ENCODE peak calls at places on chromosome 3, in five cellular contexts. Q is T-helper 17 cell, O is vagina, I is choroid plexus epithelial cell, V is AG09309. R is an unnamed sample.

GRCh38 chr3:150314248-150315027 is 93.7 kb upstream of the TSC22D2 start:
- DNase-seq in Q (no peak), V (no peak), O (no peak), I (no peak), R (no peak)

GRCh38 chr3:170331143-170331542 is 26.4 kb upstream of the SKIL start:
- DNase-seq in I (peak; percentile 49), O (no peak), V (no peak), Q (no peak), R (no peak)

GRCh38 chr3:54861248-54862067 is 66.4 kb downstream of the LRTM1 start:
- DNase-seq in V (no peak), I (no peak), Q (no peak), O (no peak), R (no peak)

GRCh38 chr3:42732196-42732828 is 29.7 kb upstream of the HHATL start:
- DNase-seq in Q (no peak), V (no peak), O (no peak), I (no peak), R (no peak)

GRCh38 chr3:151443583-151443982 is 17.3 kb downstream of the IGSF10 start:
- DNase-seq in I (peak; percentile 30), Q (no peak), V (no peak), O (no peak), R (no peak)

GRCh38 chr3:159922861-159923312 is 65.7 kb upstream of the IL12A start:
- DNase-seq in V (no peak), O (no peak), I (no peak), Q (no peak), R (no peak)

GRCh38 chr3:122665226-122665786 is 15.3 kb upstream of the PARP14 start:
- DNase-seq in I (no peak), V (no peak), O (no peak), Q (no peak), R (no peak)

GRCh38 chr3:149004622-149005021 is 13.3 kb downstream of the GYG1 start:
- DNase-seq in O (no peak), I (peak; percentile 88), Q (no peak), V (no peak), R (no peak)

GRCh38 chr3:108296239-108296638 is at the start of gene HHLA2:
- DNase-seq in Q (no peak), I (no peak), V (no peak), O (no peak), R (no peak)

GRCh38 chr3:65758438-65758837 is 280.3 kb downstream of the MAGI1 start:
- DNase-seq in O (no peak), I (no peak), V (no peak), Q (no peak), R (no peak)

GRCh38 chr3:184751204-184751809 is 39.4 kb upstream of the MAGEF1 start:
- DNase-seq in O (no peak), V (no peak), Q (no peak), I (no peak), R (no peak)

GRCh38 chr3:177731644-177732268 is 534.5 kb upstream of the TBL1XR1 start:
- DNase-seq in V (peak; percentile 75), I (peak; percentile 92), Q (no peak), O (no peak), R (no peak)

GRCh38 chr3:120864541-120864940 is 43.5 kb upstream of the STXBP5L start:
- DNase-seq in Q (no peak), O (no peak), V (no peak), I (no peak), R (no peak)

GRCh38 chr3:31829826-31830426 is 151.1 kb downstream of the OSBPL10 start:
- DNase-seq in V (no peak), I (no peak), Q (no peak), O (peak; percentile 67), R (no peak)

GRCh38 chr3:188469228-188469885 is 315.4 kb downstream of the LPP start:
- DNase-seq in V (no peak), O (no peak), I (peak; percentile 91), Q (no peak), R (no peak)

GRCh38 chr3:3023106-3023505 is 87.1 kb downstream of the IL5RA start:
- DNase-seq in I (no peak), O (no peak), V (no peak), Q (no peak), R (no peak)

GRCh38 chr3:103195201-103195600 is 760.4 kb downstream of the ZPLD1 start:
- DNase-seq in Q (no peak), I (peak; percentile 12), O (no peak), V (peak; percentile 7), R (no peak)

GRCh38 chr3:183353421-183353820 is 75.0 kb downstream of the MCF2L2 start:
- DNase-seq in O (no peak), V (no peak), I (no peak), Q (no peak), R (no peak)

GRCh38 chr3:183576487-183577107 is 21.1 kb upstream of the KLHL6 start:
- DNase-seq in O (no peak), Q (no peak), V (no peak), I (peak; percentile 63), R (no peak)

GRCh38 chr3:66405701-66406091 is 95.1 kb downstream of the LRIG1 start:
- DNase-seq in I (peak; percentile 34), O (no peak), V (peak; percentile 52), Q (no peak), R (no peak)

GRCh38 chr3:157436583-157437300 is at the start of gene PTX3:
- DNase-seq in V (peak; percentile 81), O (no peak), I (peak; percentile 94), Q (no peak), R (no peak)

GRCh38 chr3:52286777-52287110 is 884 bp upstream of the GLYCTK start:
- DNase-seq in I (peak; percentile 66), V (no peak), Q (no peak), O (peak; percentile 81), R (no peak)

GRCh38 chr3:66239513-66240135 is 18.8 kb downstream of the SLC25A26 start:
- DNase-seq in I (no peak), V (no peak), Q (no peak), O (no peak), R (no peak)

GRCh38 chr3:143605661-143605950 is 242.7 kb downstream of the SLC9A9 start:
- DNase-seq in I (no peak), V (no peak), Q (no peak), O (no peak), R (no peak)

GRCh38 chr3:86563358-86563970 is 427.5 kb downstream of the VGLL3 start:
- DNase-seq in Q (no peak), O (no peak), V (peak; percentile 5), I (peak; percentile 68), R (peak; percentile 43)

GRCh38 chr3:147507638-147508286 is 98.6 kb downstream of the ZIC1 start:
- DNase-seq in O (no peak), I (peak; percentile 94), V (no peak), Q (no peak), R (no peak)

GRCh38 chr3:16305121-16305541 is 40.1 kb downstream of the OXNAD1 start:
- DNase-seq in O (no peak), V (no peak), Q (peak; percentile 31), I (no peak), R (no peak)

GRCh38 chr3:12662593-12663310 is 1.2 kb downstream of the RAF1 start:
- DNase-seq in O (no peak), I (peak; percentile 52), Q (peak; percentile 12), V (no peak), R (peak; percentile 37)

GRCh38 chr3:133447751-133448477 is 48.1 kb downstream of the BFSP2 start:
- DNase-seq in V (no peak), O (no peak), I (no peak), Q (no peak), R (no peak)

GRCh38 chr3:109683746-109684145 is 346.4 kb upstream of the DPPA4 start:
- DNase-seq in O (no peak), V (no peak), I (no peak), Q (no peak), R (no peak)

GRCh38 chr3:188390775-188391443 is 237.0 kb downstream of the LPP start:
- DNase-seq in I (peak; percentile 40), V (no peak), O (no peak), Q (no peak), R (no peak)

GRCh38 chr3:120450914-120451669 is at the start of gene FSTL1:
- DNase-seq in V (no peak), Q (no peak), I (peak; percentile 64), O (peak; percentile 88), R (no peak)

GRCh38 chr3:20760981-20761380 is 575.0 kb upstream of the SGO1 start:
- DNase-seq in O (no peak), Q (no peak), V (no peak), I (no peak), R (no peak)

GRCh38 chr3:106010829-106011228 is 142.0 kb upstream of the CBLB start:
- DNase-seq in O (no peak), I (no peak), Q (no peak), V (no peak), R (no peak)

R was measured in SW 1271.